ENCODE peak calls at places on chromosome 9, in four cellular contexts. One of them, this sample, is unnamed.

GRCh38 chr9:124776952-124777645 is at the start of gene OLFML2A:
- DNase-seq in IMR-90: no peak
- DNase-seq in HepG2: no peak
- DNase-seq in K562: no peak
- DNase-seq in this sample: peak

GRCh38 chr9:75147638-75148037 is 59.3 kb downstream of the OSTF1 start:
- DNase-seq in IMR-90: peak
- DNase-seq in HepG2: no peak
- DNase-seq in K562: no peak
- DNase-seq in this sample: no peak

GRCh38 chr9:125121156-125121555 is 22.2 kb downstream of the SCAI start:
- DNase-seq in IMR-90: no peak
- DNase-seq in HepG2: peak
- DNase-seq in K562: no peak
- DNase-seq in this sample: no peak

GRCh38 chr9:70352356-70352755 is 62.1 kb downstream of the KLF9 start:
- DNase-seq in IMR-90: peak
- DNase-seq in HepG2: no peak
- DNase-seq in K562: no peak
- DNase-seq in this sample: no peak

GRCh38 chr9:91817493-91818225 is 132.4 kb downstream of the ROR2 start:
- DNase-seq in IMR-90: peak
- DNase-seq in HepG2: no peak
- DNase-seq in K562: no peak
- DNase-seq in this sample: no peak

GRCh38 chr9:75891277-75892167 is 1.0 kb downstream of the PCSK5 start:
- DNase-seq in IMR-90: peak
- DNase-seq in HepG2: no peak
- DNase-seq in K562: no peak
- DNase-seq in this sample: peak

GRCh38 chr9:79694676-79695400 is 123.1 kb downstream of the TLE4 start:
- DNase-seq in IMR-90: peak
- DNase-seq in HepG2: no peak
- DNase-seq in K562: no peak
- DNase-seq in this sample: no peak

GRCh38 chr9:91101598-91102168 is 260.0 kb downstream of the AUH start:
- DNase-seq in IMR-90: no peak
- DNase-seq in HepG2: no peak
- DNase-seq in K562: no peak
- DNase-seq in this sample: no peak

GRCh38 chr9:132114102-132114707 is 34.5 kb upstream of the MED27 start:
- DNase-seq in IMR-90: peak
- DNase-seq in HepG2: peak
- DNase-seq in K562: peak
- DNase-seq in this sample: peak

GRCh38 chr9:93896496-93897033 is 58.6 kb downstream of the BARX1 start:
- DNase-seq in IMR-90: no peak
- DNase-seq in HepG2: no peak
- DNase-seq in K562: no peak
- DNase-seq in this sample: no peak

GRCh38 chr9:34403554-34404380 is 27.1 kb upstream of the MYORG start:
- DNase-seq in IMR-90: peak
- DNase-seq in HepG2: peak
- DNase-seq in K562: peak
- DNase-seq in this sample: peak

GRCh38 chr9:121780641-121781040 is 129.2 kb downstream of the DAB2IP start:
- DNase-seq in IMR-90: no peak
- DNase-seq in HepG2: no peak
- DNase-seq in K562: no peak
- DNase-seq in this sample: no peak

GRCh38 chr9:116096046-116096445 is 57.5 kb upstream of the PAPPA start:
- DNase-seq in IMR-90: peak
- DNase-seq in HepG2: no peak
- DNase-seq in K562: no peak
- DNase-seq in this sample: no peak

GRCh38 chr9:121369595-121370265 is at the start of gene STOM:
- DNase-seq in IMR-90: peak
- DNase-seq in HepG2: peak
- DNase-seq in K562: no peak
- DNase-seq in this sample: no peak

GRCh38 chr9:72554221-72554641 is 32.8 kb downstream of the TMC1 start:
- DNase-seq in IMR-90: peak
- DNase-seq in HepG2: peak
- DNase-seq in K562: no peak
- DNase-seq in this sample: peak

GRCh38 chr9:96859461-96860198 is 5.3 kb upstream of the ZNF782 start:
- DNase-seq in IMR-90: peak
- DNase-seq in HepG2: no peak
- DNase-seq in K562: no peak
- DNase-seq in this sample: no peak

GRCh38 chr9:114115645-114116044 is 16.6 kb upstream of the KIF12 start:
- DNase-seq in IMR-90: no peak
- DNase-seq in HepG2: peak
- DNase-seq in K562: no peak
- DNase-seq in this sample: no peak

GRCh38 chr9:133768371-133768858 is 30.3 kb upstream of the SARDH start:
- DNase-seq in IMR-90: no peak
- DNase-seq in HepG2: no peak
- DNase-seq in K562: no peak
- DNase-seq in this sample: no peak

GRCh38 chr9:126420643-126421564 is 94.3 kb downstream of the MVB12B start:
- DNase-seq in IMR-90: peak
- DNase-seq in HepG2: peak
- DNase-seq in K562: no peak
- DNase-seq in this sample: peak

GRCh38 chr9:101705135-101705661 is 33.2 kb downstream of the GRIN3A start:
- DNase-seq in IMR-90: no peak
- DNase-seq in HepG2: no peak
- DNase-seq in K562: no peak
- DNase-seq in this sample: peak

GRCh38 chr9:98332405-98332831 is 77.0 kb upstream of the TBC1D2 start:
- DNase-seq in IMR-90: no peak
- DNase-seq in HepG2: no peak
- DNase-seq in K562: peak
- DNase-seq in this sample: no peak

GRCh38 chr9:110575169-110575568 is 4.4 kb downstream of the SVEP1 start:
- DNase-seq in IMR-90: no peak
- DNase-seq in HepG2: no peak
- DNase-seq in K562: no peak
- DNase-seq in this sample: no peak

GRCh38 chr9:116715751-116716150 is 28.6 kb downstream of the TRIM32 start:
- DNase-seq in IMR-90: no peak
- DNase-seq in HepG2: no peak
- DNase-seq in K562: no peak
- DNase-seq in this sample: no peak

GRCh38 chr9:100598641-100599145 is 20.8 kb downstream of the CAVIN4 start:
- DNase-seq in IMR-90: peak
- DNase-seq in HepG2: peak
- DNase-seq in K562: peak
- DNase-seq in this sample: peak

GRCh38 chr9:115209601-115210306 is 91.8 kb upstream of the TNC start:
- DNase-seq in IMR-90: peak
- DNase-seq in HepG2: no peak
- DNase-seq in K562: no peak
- DNase-seq in this sample: no peak

GRCh38 chr9:132988244-132989013 is 9.9 kb downstream of the GFI1B start:
- DNase-seq in IMR-90: no peak
- DNase-seq in HepG2: no peak
- DNase-seq in K562: no peak
- DNase-seq in this sample: no peak

DNA sequence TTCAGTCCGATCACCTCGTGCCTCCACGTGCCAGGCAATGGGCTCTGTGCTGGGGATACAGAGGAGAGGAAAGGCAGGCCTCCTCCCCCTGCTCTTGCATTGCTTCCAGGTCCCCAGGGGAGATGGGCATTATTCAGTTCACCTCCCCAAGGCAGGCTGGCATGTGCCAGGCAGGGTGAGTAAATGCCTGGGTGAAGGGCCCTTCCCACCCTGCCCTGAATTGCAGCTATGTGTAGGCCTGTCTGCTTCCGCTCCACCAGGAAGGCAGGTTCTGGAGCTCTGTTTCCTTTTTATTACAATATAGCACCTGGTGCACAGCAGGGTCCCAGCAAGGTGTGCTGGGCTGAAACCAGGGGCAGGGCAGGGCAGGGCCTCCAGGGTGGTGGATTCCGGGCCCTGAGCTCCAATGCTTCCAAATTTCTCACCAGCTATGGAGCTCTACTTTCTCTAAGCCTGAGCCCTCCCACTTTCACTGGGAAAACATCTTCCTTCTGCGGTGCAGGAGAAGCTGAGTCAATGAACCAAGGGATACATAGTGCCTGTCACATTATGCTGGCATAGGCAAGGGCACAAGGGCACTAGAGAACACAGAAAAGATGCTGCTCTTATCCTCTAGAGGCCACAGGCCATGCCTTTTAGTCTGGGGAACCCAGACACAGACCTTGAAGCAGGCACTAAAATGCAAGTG is 42.0 kb downstream of the SHB start:
- DNase-seq in IMR-90: no peak
- DNase-seq in HepG2: no peak
- DNase-seq in K562: no peak
- DNase-seq in this sample: no peak
- H3K4me3 ChIP-seq in IMR-90: no peak
- H3K4me3 ChIP-seq in HepG2: no peak
- H3K4me3 ChIP-seq in K562: no peak
- H3K4me3 ChIP-seq in this sample: no peak

GRCh38 chr9:18245911-18246310 is 228.0 kb upstream of the ADAMTSL1 start:
- DNase-seq in IMR-90: peak
- DNase-seq in HepG2: no peak
- DNase-seq in K562: no peak
- DNase-seq in this sample: no peak
- TF ChIP-seq RAD21 in IMR-90: peak
- TF ChIP-seq RAD21 in HepG2: no peak
- TF ChIP-seq RAD21 in K562: no peak
- TF ChIP-seq RAD21 in this sample: no peak

GRCh38 chr9:105171076-105171475 is 73.4 kb upstream of the SLC44A1 start:
- DNase-seq in IMR-90: no peak
- DNase-seq in HepG2: no peak
- DNase-seq in K562: no peak
- DNase-seq in this sample: no peak

GRCh38 chr9:105173836-105174235 is 70.6 kb upstream of the SLC44A1 start:
- DNase-seq in IMR-90: no peak
- DNase-seq in HepG2: no peak
- DNase-seq in K562: no peak
- DNase-seq in this sample: no peak

GRCh38 chr9:105171589-105171988 is 72.9 kb upstream of the SLC44A1 start:
- DNase-seq in IMR-90: no peak
- DNase-seq in HepG2: no peak
- DNase-seq in K562: no peak
- DNase-seq in this sample: no peak

GRCh38 chr9:105173306-105173705 is 71.1 kb upstream of the SLC44A1 start:
- DNase-seq in IMR-90: no peak
- DNase-seq in HepG2: no peak
- DNase-seq in K562: no peak
- DNase-seq in this sample: no peak

GRCh38 chr9:105172393-105172792 is 72.1 kb upstream of the SLC44A1 start:
- DNase-seq in IMR-90: no peak
- DNase-seq in HepG2: no peak
- DNase-seq in K562: no peak
- DNase-seq in this sample: no peak
- TF ChIP-seq MAZ in IMR-90: no peak
- TF ChIP-seq MAZ in HepG2: no peak
- TF ChIP-seq MAZ in K562: no peak
- TF ChIP-seq MAZ in this sample: no peak

GRCh38 chr9:14343236-14343947 is 29.5 kb upstream of the NFIB start:
- DNase-seq in IMR-90: no peak
- DNase-seq in HepG2: no peak
- DNase-seq in K562: no peak
- DNase-seq in this sample: no peak

GRCh38 chr9:14345586-14346237 is 31.8 kb upstream of the NFIB start:
- DNase-seq in IMR-90: no peak
- DNase-seq in HepG2: no peak
- DNase-seq in K562: no peak
- DNase-seq in this sample: no peak

GRCh38 chr9:14346301-14346721 is 32.4 kb upstream of the NFIB start:
- DNase-seq in IMR-90: no peak
- DNase-seq in HepG2: no peak
- DNase-seq in K562: no peak
- DNase-seq in this sample: no peak

GRCh38 chr9:14343948-14344547 is 30.1 kb upstream of the NFIB start:
- DNase-seq in IMR-90: no peak
- DNase-seq in HepG2: no peak
- DNase-seq in K562: no peak
- DNase-seq in this sample: peak

GRCh38 chr9:14344846-14345585 is 31.1 kb upstream of the NFIB start:
- DNase-seq in IMR-90: no peak
- DNase-seq in HepG2: no peak
- DNase-seq in K562: no peak
- DNase-seq in this sample: no peak
- H3K4me3 ChIP-seq in IMR-90: no peak
- H3K4me3 ChIP-seq in HepG2: no peak
- H3K4me3 ChIP-seq in K562: no peak
- H3K4me3 ChIP-seq in this sample: no peak

GRCh38 chr9:137273095-137273490 is 4.4 kb upstream of the TOR4A start:
- DNase-seq in IMR-90: no peak
- DNase-seq in HepG2: no peak
- DNase-seq in K562: no peak
- DNase-seq in this sample: no peak
- TF ChIP-seq RAD21 in IMR-90: no peak
- TF ChIP-seq RAD21 in HepG2: no peak
- TF ChIP-seq RAD21 in K562: no peak
- TF ChIP-seq RAD21 in this sample: no peak

This sample was measured in A549.